ENCODE peak calls at places on chromosomes 16 and 17, in four cellular contexts. P is activated CD4-positive, alpha-beta memory T cell treated with anti-CD3 and anti-CD28 coated beads for 36 hours; Z is natural killer cell; T is stimulated activated naive CD8-positive, alpha-beta T cell treated with anti-CD3 and anti-CD28 coated beads, Interleukin-15, Interleukin-2, amounts not matched to agents 100 U/mL and 50 U/mL, for 24 hours. E is an unnamed sample.

GRCh38 chr16:2121853-2122252 is 13.8 kb downstream of the PKD1 start:
- DNase-seq in T (no peak), P (no peak), Z (no peak), E (no peak)

GRCh38 chr17:61186996-61187395 is 212.6 kb upstream of the TBX2 start:
- DNase-seq in Z (no peak), P (no peak), T (no peak), E (no peak)

GRCh38 chr17:42428141-42428944 is 5.3 kb upstream of the CAVIN1 start:
- DNase-seq in P (peak), T (peak), Z (no peak), E (peak)

GRCh38 chr17:64377769-64378282 is 12.8 kb downstream of the PECAM1 start:
- DNase-seq in P (no peak), T (no peak), Z (no peak), E (no peak)

GRCh38 chr16:11067266-11067665 is 122.9 kb downstream of the CLEC16A start:
- DNase-seq in Z (no peak), T (no peak), P (no peak), E (no peak)

GRCh38 chr16:11914210-11914758 is 1.5 kb downstream of the GSPT1 start:
- DNase-seq in P (peak), Z (no peak), T (no peak), E (peak)

GRCh38 chr16:29840240-29840639 is 20.0 kb downstream of the MVP start:
- DNase-seq in P (no peak), T (no peak), Z (no peak), E (no peak)

GRCh38 chr17:4710693-4711634 is 532 bp downstream of the ARRB2 start:
- DNase-seq in Z (peak), P (peak), T (peak), E (no peak)

GRCh38 chr17:9900744-9901143 is 4.3 kb downstream of the RCVRN start:
- DNase-seq in P (no peak), T (no peak), Z (no peak), E (peak)

GRCh38 chr17:53454337-53454736 is 368.4 kb upstream of the KIF2B start:
- DNase-seq in P (no peak), Z (no peak), T (no peak), E (no peak)